ENCODE peak calls at places on chromosomes 4 and X, in five cellular contexts. O is neuronal stem cell, W is IMR-90, K is H1, Q is trophoblast cell. A is an unnamed sample.

GRCh38 chrX:3263681-3264126 is 82.7 kb downstream of the MXRA5 start:
- DNase-seq in Q (peak), O (no peak), K (no peak), W (peak), A (peak)

GRCh38 chr4:120886183-120886582 is 36.3 kb downstream of the PRDM5 start:
- DNase-seq in O (no peak), Q (no peak), K (no peak), W (no peak), A (no peak)

GRCh38 chr4:176187610-176188009 is 7.8 kb downstream of the SPATA4 start:
- DNase-seq in W (peak), O (no peak), Q (peak), K (no peak), A (peak)

GRCh38 chr4:88697113-88697512 is 516 bp downstream of the NAP1L5 start:
- DNase-seq in K (no peak), W (peak), Q (no peak), O (no peak), A (peak)

GRCh38 chr4:89000844-89001360 is 56.1 kb downstream of the FAM13A start:
- DNase-seq in Q (peak), O (no peak), K (no peak), W (peak), A (peak)

GRCh38 chr4:17366496-17366895 is 145.4 kb downstream of the QDPR start:
- DNase-seq in Q (no peak), K (no peak), W (no peak), O (no peak), A (no peak)

GRCh38 chr4:41725254-41725653 is 23.3 kb downstream of the PHOX2B start:
- DNase-seq in O (no peak), Q (no peak), K (no peak), W (no peak), A (no peak)

GRCh38 chr4:174848596-174848995 is 19.5 kb upstream of the GLRA3 start:
- DNase-seq in K (no peak), Q (no peak), W (no peak), O (no peak), A (no peak)

GRCh38 chr4:78642934-78643333 is 91.4 kb downstream of the ANXA3 start:
- DNase-seq in O (no peak), K (no peak), W (no peak), Q (no peak), A (no peak)

GRCh38 chrX:39372126-39372525 is 570.9 kb downstream of the MID1IP1 start:
- DNase-seq in W (no peak), K (no peak), Q (peak), O (no peak), A (no peak)

GRCh38 chrX:72306851-72307645 is 1.3 kb upstream of the CITED1 start:
- DNase-seq in O (peak), W (peak), K (no peak), Q (peak), A (peak)

GRCh38 chrX:136176399-136176825 is 29.1 kb downstream of the FHL1 start:
- DNase-seq in Q (peak), O (no peak), K (no peak), W (peak), A (peak)

GRCh38 chrX:68711845-68712244 is 64.4 kb downstream of the STARD8 start:
- DNase-seq in Q (no peak), W (no peak), K (no peak), O (no peak), A (no peak)

GRCh38 chr4:41177016-41177415 is 37.3 kb downstream of the APBB2 start:
- DNase-seq in O (no peak), W (peak), K (no peak), Q (peak), A (peak)

GRCh38 chr4:139557506-139558110 is 1.6 kb upstream of the SETD7 start:
- DNase-seq in O (no peak), K (no peak), W (no peak), Q (no peak), A (no peak)

GRCh38 chrX:132467029-132467428 is 21.8 kb downstream of the MBNL3 start:
- DNase-seq in W (peak), O (no peak), Q (peak), K (no peak), A (peak)

GRCh38 chr4:147550626-147551250 is 66.5 kb upstream of the TMEM184C start:
- DNase-seq in W (peak), O (no peak), K (no peak), Q (no peak), A (peak)

GRCh38 chr4:41935652-41936021 is 408 bp downstream of the TMEM33 start:
- DNase-seq in W (peak), Q (peak), K (no peak), O (no peak), A (peak)

GRCh38 chrX:135890087-135890585 is 3.1 kb downstream of the CT45A10 start:
- DNase-seq in K (no peak), O (no peak), Q (no peak), W (no peak), A (no peak)

GRCh38 chr4:185392156-185392555 is 3.6 kb downstream of the LRP2BP start:
- DNase-seq in W (no peak), K (no peak), O (no peak), Q (no peak), A (no peak)

GRCh38 chr4:45160932-45161331 is 434.6 kb upstream of the GNPDA2 start:
- DNase-seq in K (no peak), W (no peak), O (no peak), Q (no peak), A (no peak)

GRCh38 chr4:41362647-41363383 is 106.1 kb downstream of the UCHL1 start:
- DNase-seq in Q (no peak), O (no peak), W (no peak), K (peak), A (peak)

GRCh38 chr4:148847544-148847943 is 405.3 kb upstream of the NR3C2 start:
- DNase-seq in K (no peak), Q (no peak), O (no peak), W (no peak), A (no peak)

GRCh38 chrX:74248889-74249288 is 55.1 kb upstream of the ZCCHC13 start:
- DNase-seq in K (no peak), W (no peak), O (no peak), Q (no peak), A (peak)

GRCh38 chr4:89303177-89303576 is 4.4 kb downstream of the GPRIN3 start:
- DNase-seq in O (no peak), K (no peak), Q (no peak), W (no peak), A (peak)

GRCh38 chr4:7196283-7196651 is 3.9 kb downstream of the SORCS2 start:
- DNase-seq in K (no peak), W (no peak), O (no peak), Q (no peak), A (no peak)

GRCh38 chrX:45803383-45803921 is 602.8 kb upstream of the DIPK2B start:
- DNase-seq in Q (peak), K (no peak), O (no peak), W (peak), A (peak)

GRCh38 chr4:25129926-25130325 is 30.3 kb downstream of the SEPSECS start:
- DNase-seq in O (no peak), K (no peak), Q (no peak), W (peak), A (no peak)

GRCh38 chrX:17643528-17643927 is 93.8 kb upstream of the SCML1 start:
- DNase-seq in Q (no peak), W (no peak), O (no peak), K (no peak), A (no peak)

GRCh38 chrX:101081257-101081656 is 2.6 kb downstream of the TMEM35A start:
- DNase-seq in O (no peak), K (no peak), Q (no peak), W (no peak), A (no peak)

GRCh38 chrX:78029663-78030062 is 60.2 kb upstream of the PGAM4 start:
- DNase-seq in W (peak), K (no peak), O (peak), Q (peak), A (no peak)

GRCh38 chr4:110106946-110107325 is 91.5 kb downstream of the ELOVL6 start:
- DNase-seq in Q (peak), K (no peak), O (no peak), W (peak), A (peak)
- H3K4me3 ChIP-seq in Q (no peak), K (no peak), O (no peak), W (no peak), A (no peak)

DNA sequence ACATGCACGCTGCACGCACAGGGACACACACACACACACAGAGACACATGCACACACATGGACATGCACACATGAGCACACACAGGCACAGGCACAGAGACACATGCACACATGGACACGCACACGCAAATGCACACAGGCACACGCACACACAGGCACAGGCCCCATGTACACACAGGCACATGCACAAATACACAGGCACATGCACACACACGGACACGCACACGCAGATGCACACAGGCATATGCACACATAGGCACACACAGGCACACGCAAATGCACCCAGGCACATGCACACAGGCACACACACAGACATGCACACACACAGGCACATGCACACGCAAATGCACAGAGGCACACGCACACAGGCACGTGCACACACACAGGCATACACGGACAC is 30.3 kb upstream of the HTRA3 start:
- DNase-seq in Q (no peak), W (no peak), K (no peak), O (no peak), A (no peak)
- H3K23ac ChIP-seq in Q (no peak), W (no peak), K (no peak), O (peak), A (no peak)

GRCh38 chrX:147911192-147912022 is at the start of gene FMR1:
- DNase-seq in Q (peak), K (peak), O (peak), W (peak), A (peak)
- H4K91ac ChIP-seq in Q (peak), K (peak), O (no peak), W (no peak), A (peak)

DNA sequence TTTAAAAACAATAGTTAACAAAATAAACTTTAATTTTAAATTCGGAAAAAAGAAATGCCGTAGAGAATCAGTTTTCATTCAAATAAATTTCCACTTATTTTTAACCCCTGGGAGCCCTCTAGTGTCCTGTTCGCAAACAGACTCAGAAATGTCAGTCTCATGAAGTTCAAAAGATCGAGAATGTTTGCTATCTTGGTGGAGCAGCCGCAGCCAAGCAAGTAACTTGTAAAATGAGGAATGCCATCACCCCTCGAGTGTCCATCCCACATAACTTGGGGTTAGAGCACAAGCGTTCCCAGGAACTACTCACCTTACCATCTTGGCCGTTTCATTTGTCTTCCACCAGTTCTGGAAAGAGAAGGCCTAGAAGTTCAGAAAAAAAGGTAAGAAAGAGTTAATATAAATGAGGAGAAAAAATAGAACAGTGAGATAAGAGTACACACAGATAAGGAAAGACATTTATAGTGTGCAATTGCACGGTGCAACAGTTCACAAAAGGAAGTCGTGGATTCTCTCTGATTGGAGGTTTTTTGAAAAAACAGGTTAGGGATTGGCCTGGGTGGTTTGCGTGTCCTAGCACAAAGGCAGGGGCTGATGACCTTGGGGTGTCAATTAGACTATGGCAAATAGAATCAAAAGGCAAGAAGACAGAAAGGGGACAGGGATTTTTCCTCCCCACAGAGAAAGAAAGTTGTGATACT is at the start of gene GASK1B:
- DNase-seq in O (peak), Q (peak), W (peak), K (no peak), A (peak)
- H3K4me3 ChIP-seq in O (no peak), Q (no peak), W (peak), K (no peak), A (peak)

DNA sequence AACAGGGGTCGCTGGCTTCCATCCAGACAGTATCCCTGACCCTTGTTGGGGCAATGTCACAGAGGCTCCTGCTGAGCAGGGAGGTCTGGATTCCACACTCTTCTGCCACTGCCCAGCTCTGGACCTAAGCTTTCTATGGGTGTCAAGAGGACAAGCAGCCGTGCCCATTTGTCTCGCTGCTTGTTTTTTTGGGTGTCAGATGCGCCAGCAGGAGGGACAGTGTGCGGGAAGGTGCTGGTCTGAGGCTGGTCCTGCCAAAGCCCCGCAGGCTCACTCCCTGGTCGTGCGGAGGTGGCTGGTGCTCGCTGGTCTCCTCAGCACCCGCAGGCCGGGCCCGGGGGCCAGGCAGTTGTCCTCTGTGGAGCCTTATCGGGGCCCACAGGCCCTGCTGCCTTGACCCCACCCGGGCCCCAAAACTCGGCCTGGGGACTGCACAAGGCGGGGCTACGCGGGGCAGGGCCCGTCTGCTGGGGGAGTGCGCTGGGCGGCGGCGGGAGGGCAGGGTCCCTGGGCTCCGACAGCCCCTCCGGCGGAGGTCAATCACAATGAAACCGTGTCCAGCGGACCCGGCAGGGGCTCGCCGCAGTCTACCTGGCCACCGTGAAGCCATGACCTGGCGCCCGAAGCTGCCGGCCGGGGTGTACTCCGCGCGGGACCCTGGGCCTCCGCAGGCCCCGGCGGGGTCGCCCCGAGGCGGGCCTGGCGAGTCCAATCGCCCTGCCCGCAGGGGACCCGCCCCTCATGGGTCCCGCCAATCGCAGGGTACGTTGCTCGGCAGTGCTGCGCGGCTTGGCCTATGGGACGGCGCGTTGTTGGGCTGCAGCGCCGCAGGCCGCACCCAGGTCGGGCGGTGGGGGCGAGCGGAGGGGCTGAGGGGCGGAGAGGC is at the start of gene ADD1:
- DNase-seq in Q (peak), O (peak), W (peak), K (peak), A (peak)
- H3K23ac ChIP-seq in Q (no peak), O (peak), W (peak), K (no peak), A (peak)

GRCh38 chrX:41332988-41333743 is 796 bp upstream of the DDX3X start:
- DNase-seq in Q (peak), O (peak), K (peak), W (peak), A (peak)
- H4K91ac ChIP-seq in Q (peak), O (no peak), K (peak), W (peak), A (peak)

A was measured in mesenchymal stem cell.